ENCODE peak calls at places on chromosome 15, in five cellular contexts. I is RWPE1; S is stimulated activated CD8-positive, alpha-beta memory T cell treated with anti-CD3 and anti-CD28 coated beads, Interleukin-15, amount 100 ng/mL, for 4 hours; C is cardiac muscle cell; P is A172. O is an unnamed sample.
A peak's percentile ranks its signal among the peaks of the same experiment; 100 is the strongest.

GRCh38 chr15:91338763-91339162 is 238.7 kb downstream of the SV2B start:
- DNase-seq in I (peak; percentile 12), C (peak; percentile 86), P (peak; percentile 2), S (no peak), O (no peak)

GRCh38 chr15:74789171-74789627 is 7.3 kb downstream of the CSK start:
- DNase-seq in C (no peak), I (no peak), P (no peak), S (no peak), O (no peak)

GRCh38 chr15:63465104-63465503 is 39.3 kb upstream of the USP3 start:
- DNase-seq in S (no peak), C (no peak), P (peak; percentile 66), I (peak; percentile 55), O (no peak)

GRCh38 chr15:49290204-49290603 is 120.2 kb downstream of the GALK2 start:
- DNase-seq in P (no peak), S (no peak), I (no peak), C (no peak), O (no peak)

GRCh38 chr15:46315540-46315939 is 680.7 kb downstream of the SQOR start:
- DNase-seq in P (no peak), C (no peak), I (no peak), S (no peak), O (no peak)

GRCh38 chr15:40942337-40942854 is 10.9 kb upstream of the CHAC1 start:
- DNase-seq in S (no peak), C (no peak), I (no peak), P (no peak), O (no peak)

GRCh38 chr15:90000175-90000923 is 775 bp upstream of the ZNF710 start:
- DNase-seq in P (no peak), I (peak; percentile 48), C (no peak), S (no peak), O (peak; percentile 55)

GRCh38 chr15:64681424-64682024 is 93.9 kb downstream of the RBPMS2 start:
- DNase-seq in I (peak; percentile 77), S (no peak), C (peak; percentile 88), P (peak; percentile 75), O (peak; percentile 58)

GRCh38 chr15:92930776-92931175 is 30.7 kb downstream of the CHD2 start:
- DNase-seq in I (no peak), C (peak; percentile 41), S (no peak), P (peak; percentile 80), O (no peak)

GRCh38 chr15:99017322-99017701 is 9.7 kb upstream of the PGPEP1L start:
- DNase-seq in S (no peak), I (no peak), C (no peak), P (no peak), O (no peak)

GRCh38 chr15:58469432-58470353 is 37.9 kb downstream of the LIPC start:
- DNase-seq in S (no peak), I (peak; percentile 60), C (no peak), P (peak; percentile 96), O (no peak)

GRCh38 chr15:61415617-61416120 is 186.6 kb upstream of the RORA start:
- DNase-seq in I (no peak), S (no peak), C (no peak), P (no peak), O (no peak)

GRCh38 chr15:94455297-94455696 is 223.9 kb downstream of the MCTP2 start:
- DNase-seq in S (no peak), C (no peak), I (no peak), P (no peak), O (no peak)

GRCh38 chr15:39624806-39625205 is 43.9 kb downstream of the THBS1 start:
- DNase-seq in S (peak; percentile 45), P (peak; percentile 82), I (peak; percentile 59), C (no peak), O (peak; percentile 36)

GRCh38 chr15:90347666-90348065 is 4.4 kb upstream of the ZNF774 start:
- DNase-seq in P (no peak), S (no peak), C (no peak), I (no peak), O (no peak)

GRCh38 chr15:62850791-62851291 is 191.7 kb upstream of the TPM1 start:
- DNase-seq in P (peak; percentile 93), S (no peak), C (peak; percentile 55), I (peak; percentile 43), O (no peak)

GRCh38 chr15:55799287-55800212 is 56.6 kb upstream of the PRTG start:
- DNase-seq in S (no peak), I (peak; percentile 38), C (peak; percentile 86), P (peak; percentile 50), O (peak; percentile 54)